ENCODE peak calls at places on chromosomes 16 and 17, in eight cellular contexts. O is activated effector memory CD4-positive, alpha-beta T cell treated with anti-CD3 and anti-CD28 coated beads, Interleukin-2, amount 50 U/mL, for 16 hours; T is NCI-H187; H is HEK293T; K is epithelial cell of esophagus; S is central memory CD4-positive, alpha-beta T cell; U is NCI-H510A treated with DMSO at 0.1 percent for 48 hours; W is tibial nerve. C is an unnamed sample.

GRCh38 chr17:6212766-6213165 is 142.6 kb downstream of the WSCD1 start:
- DNase-seq in S (no peak), O (no peak), H (no peak), W (no peak), T (no peak), U (no peak), K (no peak), C (no peak)

GRCh38 chr16:600781-601180 is 10.9 kb downstream of the RAB40C start:
- DNase-seq in S (no peak), H (no peak), T (no peak), U (no peak), W (no peak), O (no peak), K (peak; percentile 28), C (no peak)

GRCh38 chr16:29774730-29775129 is 3.3 kb upstream of the ZG16 start:
- DNase-seq in T (no peak), W (no peak), S (no peak), K (no peak), O (no peak), H (no peak), U (no peak), C (no peak)

GRCh38 chr17:28727727-28728363 is 743 bp upstream of the NEK8 start:
- DNase-seq in T (peak; percentile 74), U (peak; percentile 91), K (peak; percentile 98), O (peak; percentile 96), S (peak; percentile 90), W (no peak), H (no peak), C (peak; percentile 87)

GRCh38 chr17:17723354-17724261 is 42.4 kb downstream of the RAI1 start:
- DNase-seq in O (no peak), W (no peak), S (no peak), T (no peak), U (peak; percentile 25), H (peak; percentile 70), K (peak; percentile 74), C (peak; percentile 20)

GRCh38 chr17:72691601-72692000 is 400.9 kb downstream of the SLC39A11 start:
- DNase-seq in S (no peak), U (no peak), O (no peak), W (no peak), H (no peak), K (peak; percentile 69), T (no peak), C (no peak)

GRCh38 chr17:17606416-17607000 is 15.0 kb upstream of the PEMT start:
- DNase-seq in U (no peak), S (no peak), W (no peak), O (no peak), T (no peak), H (no peak), K (no peak), C (no peak)

GRCh38 chr17:72122668-72123495 is 2.1 kb downstream of the SOX9 start:
- DNase-seq in K (peak; percentile 56), U (no peak), T (no peak), W (no peak), O (no peak), S (no peak), H (no peak), C (no peak)

GRCh38 chr17:17605747-17606083 is 14.2 kb upstream of the PEMT start:
- DNase-seq in O (no peak), W (no peak), S (no peak), K (no peak), H (no peak), U (no peak), T (no peak), C (no peak)